ENCODE peak calls at places on chromosomes 12 and 14, in ten cellular contexts. L is naive B cell, R is head of caudate nucleus, H is HT1080, P is progenitor cell of endocrine pancreas, F is AG08395, B is cardiac fibroblast, I is lower leg skin, D is endothelial cell, O is Calu3. K is an unnamed sample.

GRCh38 chr12:3520168-3520567 is 29.2 kb downstream of the PRMT8 start:
- DNase-seq in L (no peak), R (no peak), H (no peak), P (no peak), F (no peak), B (no peak), I (no peak), D (no peak), O (peak), K (no peak)

GRCh38 chr12:48489012-48489411 is 6.7 kb downstream of the C12orf54 start:
- DNase-seq in L (no peak), R (no peak), H (peak), P (no peak), F (peak), B (peak), I (no peak), D (no peak), O (no peak), K (no peak)

GRCh38 chr14:33737446-33737845 is 213.4 kb downstream of the EGLN3 start:
- DNase-seq in L (no peak), R (no peak), H (peak), P (no peak), F (peak), B (peak), I (no peak), D (no peak), O (no peak), K (no peak)

GRCh38 chr12:62332598-62332997 is 72.4 kb downstream of the USP15 start:
- DNase-seq in L (no peak), R (no peak), H (peak), P (no peak), F (peak), B (peak), I (no peak), D (no peak), O (no peak), K (no peak)

GRCh38 chr14:104724407-104724980 is 465 bp downstream of the ADSS1 start:
- DNase-seq in L (no peak), R (no peak), H (no peak), P (no peak), F (no peak), B (no peak), I (no peak), D (no peak), O (peak), K (no peak)

GRCh38 chr12:32586390-32586789 is 92.7 kb upstream of the DNM1L start:
- DNase-seq in L (no peak), R (peak), H (peak), P (no peak), F (peak), B (peak), I (no peak), D (no peak), O (no peak), K (no peak)

GRCh38 chr12:95118138-95118787 is 44.8 kb upstream of the NR2C1 start:
- DNase-seq in L (no peak), R (no peak), H (peak), P (no peak), F (peak), B (peak), I (no peak), D (no peak), O (peak), K (no peak)

GRCh38 chr14:105477659-105478623 is 3.3 kb downstream of the CRIP2 start:
- DNase-seq in L (peak), R (no peak), H (no peak), P (no peak), F (no peak), B (no peak), I (no peak), D (peak), O (no peak), K (no peak)

GRCh38 chr12:1843641-1844005 is 23.3 kb downstream of the LRTM2 start:
- DNase-seq in L (no peak), R (no peak), H (no peak), P (no peak), F (no peak), B (no peak), I (peak), D (no peak), O (no peak), K (no peak)

GRCh38 chr14:45716506-45716905 is 463.5 kb upstream of the MIS18BP1 start:
- DNase-seq in L (no peak), R (no peak), H (peak), P (no peak), F (no peak), B (peak), I (no peak), D (peak), O (no peak), K (no peak)

GRCh38 chr14:61696753-61697318 is 1.5 kb downstream of the HIF1A start:
- DNase-seq in L (no peak), R (no peak), H (peak), P (no peak), F (no peak), B (peak), I (no peak), D (no peak), O (no peak), K (no peak)

GRCh38 chr14:77812028-77812427 is 12.1 kb downstream of the ADCK1 start:
- DNase-seq in L (no peak), R (no peak), H (no peak), P (no peak), F (no peak), B (no peak), I (no peak), D (no peak), O (no peak), K (no peak)